ENCODE peak calls at places on chromosomes 11 and 22, in seven cellular contexts. Y, O, C, J, F, A and V are unnamed samples.

GRCh38 chr11:108019870-108020540 is 11.3 kb downstream of the CUL5 start:
- DNase-seq in O (no peak), A (peak), Y (peak), C (peak), F (no peak), J (peak), V (no peak)

GRCh38 chr11:64713031-64713780 is 9.8 kb downstream of the NRXN2 start:
- DNase-seq in F (no peak), O (peak), A (peak), J (peak), C (no peak), Y (peak), V (no peak)

GRCh38 chr22:20964799-20965103 is 2.3 kb upstream of the AIFM3 start:
- DNase-seq in A (no peak), C (no peak), J (no peak), F (no peak), O (no peak), Y (no peak), V (no peak)

GRCh38 chr22:30969532-30970355 is 679 bp downstream of the TUG1 start:
- DNase-seq in Y (peak), A (peak), C (peak), J (peak), O (peak), F (peak), V (peak)

GRCh38 chr22:49119551-49119952 is 708.1 kb downstream of the BRD1 start:
- DNase-seq in C (no peak), O (no peak), J (no peak), A (no peak), F (no peak), Y (no peak), V (no peak)

GRCh38 chr11:72726266-72727220 is 25.7 kb downstream of the ARAP1 start:
- DNase-seq in J (no peak), F (no peak), O (no peak), C (no peak), Y (no peak), A (peak), V (no peak)

GRCh38 chr11:67484847-67485311 is 2.1 kb downstream of the AIP start:
- DNase-seq in O (no peak), Y (no peak), F (peak), J (no peak), C (no peak), A (no peak), V (no peak)

GRCh38 chr11:128692750-128693578 is 908 bp upstream of the FLI1 start:
- DNase-seq in J (no peak), A (peak), Y (peak), F (peak), C (peak), O (no peak), V (peak)

GRCh38 chr11:27471067-27471587 is 1.5 kb downstream of the LGR4 start:
- DNase-seq in A (peak), Y (no peak), C (no peak), O (peak), F (no peak), J (no peak), V (no peak)

GRCh38 chr11:115659061-115659963 is 155.1 kb upstream of the CADM1 start:
- DNase-seq in J (peak), O (peak), Y (no peak), A (no peak), F (no peak), C (no peak), V (no peak)

GRCh38 chr22:50522208-50522805 is 3.1 kb downstream of the SCO2 start:
- DNase-seq in C (no peak), Y (no peak), J (no peak), F (no peak), O (no peak), A (no peak), V (no peak)

GRCh38 chr11:128553662-128554392 is 33.5 kb downstream of the ETS1 start:
- DNase-seq in A (no peak), F (peak), O (no peak), Y (peak), J (peak), C (no peak), V (peak)

GRCh38 chr11:119696378-119697157 is 32.4 kb downstream of the NECTIN1 start:
- DNase-seq in A (peak), C (no peak), F (no peak), Y (no peak), O (no peak), J (no peak), V (no peak)

GRCh38 chr11:66728760-66729385 is at the start of gene SPTBN2:
- DNase-seq in C (no peak), Y (no peak), J (no peak), O (no peak), A (no peak), F (peak), V (no peak)

GRCh38 chr11:76763573-76764348 is 19.4 kb upstream of the TSKU start:
- DNase-seq in J (peak), O (no peak), C (peak), Y (peak), F (no peak), A (peak), V (peak)

GRCh38 chr11:115297330-115297729 is 206.9 kb downstream of the CADM1 start:
- DNase-seq in J (no peak), F (no peak), O (no peak), C (no peak), A (no peak), Y (no peak), V (no peak)

GRCh38 chr11:56396047-56396446 is 16.4 kb upstream of the OR5AL1 start:
- DNase-seq in C (no peak), Y (no peak), A (peak), J (no peak), O (no peak), F (no peak), V (no peak)

GRCh38 chr11:128205796-128206195 is 381.6 kb downstream of the ETS1 start:
- DNase-seq in C (no peak), A (peak), F (no peak), O (no peak), Y (no peak), J (no peak), V (no peak)

GRCh38 chr11:2836335-2837095 is 49.1 kb downstream of the CDKN1C start:
- DNase-seq in Y (no peak), C (no peak), A (no peak), O (no peak), J (no peak), F (no peak), V (no peak)

GRCh38 chr22:29617922-29618629 is 14.6 kb downstream of the NF2 start:
- DNase-seq in C (no peak), O (no peak), A (peak), F (no peak), Y (peak), J (peak), V (peak)

GRCh38 chr11:7098235-7098832 is 9.5 kb downstream of the RBMXL2 start:
- DNase-seq in C (peak), J (peak), Y (peak), F (peak), O (peak), A (peak), V (peak)

GRCh38 chr11:19377855-19378254 is 137.1 kb upstream of the E2F8 start:
- DNase-seq in Y (no peak), C (no peak), J (no peak), A (no peak), F (no peak), O (no peak), V (no peak)

GRCh38 chr11:126335463-126335760 is 20.1 kb upstream of the ST3GAL4 start:
- DNase-seq in O (no peak), A (no peak), C (no peak), J (no peak), Y (no peak), F (no peak), V (no peak)

GRCh38 chr11:129248618-129249017 is 56.5 kb upstream of the ARHGAP32 start:
- DNase-seq in O (no peak), A (peak), C (peak), F (no peak), Y (peak), J (peak), V (peak)

GRCh38 chr11:2390871-2391662 is 9.5 kb upstream of the TSSC4 start:
- DNase-seq in Y (peak), C (peak), A (peak), F (peak), O (no peak), J (peak), V (peak)

GRCh38 chr11:57711414-57712255 is at the start of gene MED19:
- DNase-seq in Y (peak), F (peak), A (peak), O (peak), C (peak), J (peak), V (peak)

GRCh38 chr11:111167666-111168065 is 77.9 kb upstream of the POU2AF2 start:
- DNase-seq in F (no peak), O (no peak), C (no peak), J (no peak), A (peak), Y (no peak), V (no peak)

GRCh38 chr11:120235024-120235628 is 4.8 kb upstream of the POU2F3 start:
- DNase-seq in O (peak), A (peak), F (peak), Y (peak), J (peak), C (no peak), V (peak)

DNA sequence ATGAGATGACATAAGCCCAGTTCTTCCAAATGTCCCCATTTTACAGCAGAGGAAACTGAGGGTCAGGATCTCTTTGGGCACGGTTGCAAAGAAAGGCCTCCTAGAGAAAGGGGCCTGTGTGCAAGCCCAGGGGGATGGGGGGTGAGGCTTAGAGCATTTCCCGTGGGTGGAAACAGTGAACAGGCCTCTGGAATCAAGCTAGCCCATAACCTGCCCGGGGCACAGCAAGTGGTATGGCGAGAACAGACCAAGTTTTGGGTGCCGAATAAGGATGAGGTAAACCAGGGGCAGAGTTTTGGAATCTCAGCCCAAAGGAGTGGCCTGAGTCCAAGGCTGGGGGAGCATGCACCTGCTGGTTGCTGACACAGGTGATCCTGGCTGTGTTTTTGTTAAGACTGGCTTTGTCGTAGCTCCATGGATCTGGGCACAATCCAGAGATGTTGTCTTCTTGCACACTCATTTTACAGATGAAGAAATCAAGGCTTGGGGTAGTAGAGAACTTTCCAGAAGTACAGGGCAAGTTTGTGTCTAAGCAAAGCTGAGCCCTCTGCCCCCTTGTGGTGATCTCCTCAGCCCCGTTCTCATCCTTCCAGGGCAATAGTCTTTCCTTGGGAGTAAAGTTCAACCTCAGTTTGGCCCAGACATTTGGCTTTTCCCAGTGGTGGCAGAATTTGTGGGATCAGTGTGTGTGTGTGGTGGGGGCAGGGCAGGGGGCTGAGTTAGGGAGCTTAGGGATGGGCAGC is 53.5 kb upstream of the MYEOV start:
- DNase-seq in Y (peak), A (peak), J (peak), C (no peak), O (no peak), F (no peak), V (peak)
- TF ChIP-seq CTCF in Y (peak), A (peak), J (peak), C (peak), O (no peak), F (peak), V (peak)

DNA sequence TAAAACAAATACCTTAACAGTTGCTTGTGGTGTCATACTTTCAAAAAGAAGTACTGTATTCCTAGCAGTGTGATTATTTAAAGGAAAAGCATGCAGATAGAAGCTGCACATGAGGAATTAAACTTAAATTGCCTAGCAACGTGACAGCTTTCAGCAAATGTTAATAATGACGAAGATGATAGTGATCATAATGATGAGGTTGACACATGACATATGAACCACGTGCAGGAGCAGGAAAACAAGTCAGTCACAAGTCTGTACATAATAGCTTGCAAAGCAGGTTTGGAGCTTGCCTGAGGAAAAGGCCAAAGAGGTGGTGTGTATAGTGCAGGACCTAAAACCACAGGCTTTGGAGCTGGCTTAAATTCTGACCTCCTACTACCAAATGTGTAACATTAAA is 30.6 kb upstream of the PIK3C2A start:
- DNase-seq in A (peak), J (no peak), Y (no peak), O (no peak), F (no peak), C (no peak), V (no peak)
- TF ChIP-seq CTCF in A (no peak), J (no peak), Y (no peak), O (no peak), F (no peak), C (no peak), V (no peak)

DNA sequence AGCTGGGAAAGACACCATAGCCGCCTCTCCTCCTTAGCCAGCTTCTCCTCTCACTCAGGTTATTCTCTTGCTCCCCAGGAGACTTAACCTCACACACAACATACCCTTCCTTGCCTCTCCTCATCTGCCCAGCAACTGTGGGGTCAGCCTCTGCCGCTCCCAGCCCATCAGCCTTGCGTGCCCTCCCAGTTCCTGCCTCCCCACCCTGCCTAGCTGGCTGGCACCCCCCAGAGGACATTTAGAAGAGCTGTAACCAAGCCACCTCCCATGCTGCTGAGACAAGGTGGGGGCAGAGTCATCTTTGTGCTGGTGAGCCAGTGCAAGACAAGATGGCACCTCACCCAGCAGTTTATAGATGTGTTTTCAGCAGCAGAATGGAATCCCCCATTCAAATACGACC is 38.2 kb downstream of the TOM1 start:
- DNase-seq in C (no peak), A (no peak), J (no peak), F (no peak), O (no peak), Y (no peak), V (no peak)
- TF ChIP-seq CTCF in C (peak), A (no peak), J (no peak), F (peak), O (no peak), Y (no peak), V (peak)

GRCh38 chr22:44357296-44357961 is 44.7 kb upstream of the SHISAL1 start:
- DNase-seq in J (no peak), A (no peak), O (no peak), C (no peak), F (no peak), Y (no peak), V (no peak)
- TF ChIP-seq CTCF in J (peak), A (no peak), O (no peak), C (peak), F (peak), Y (peak), V (peak)

DNA sequence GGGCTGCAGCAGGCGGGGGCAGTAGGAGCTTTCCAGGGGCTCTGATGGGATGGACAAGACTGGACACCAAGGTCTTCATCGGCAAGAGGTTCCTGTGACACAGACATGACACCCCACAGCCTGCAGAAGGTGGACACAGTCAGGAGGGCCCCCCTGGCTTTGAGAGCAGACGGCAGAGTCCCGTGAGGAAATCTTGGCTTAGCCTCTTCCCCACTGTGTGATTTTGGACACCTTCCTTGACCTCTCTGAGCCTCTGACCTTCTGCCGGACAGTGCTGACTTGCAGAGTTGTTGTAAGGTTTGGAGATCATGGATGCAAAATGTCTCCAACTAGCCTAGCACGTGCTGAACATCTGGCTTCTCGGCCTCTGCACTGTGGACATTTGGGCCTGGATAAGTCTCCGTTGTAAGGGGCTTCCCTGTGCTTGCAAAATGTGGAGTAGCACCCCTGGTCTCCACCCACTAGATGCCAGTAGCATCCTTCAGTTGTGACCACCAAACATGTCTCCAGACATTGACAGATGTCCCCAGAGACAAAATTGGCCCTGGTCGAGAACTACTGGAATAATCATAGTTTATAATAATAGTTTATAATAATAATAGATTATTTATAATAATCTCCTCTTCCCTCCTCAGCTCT is 54.6 kb downstream of the MCM5 start:
- DNase-seq in J (no peak), F (no peak), Y (no peak), O (no peak), A (no peak), C (no peak), V (no peak)
- TF ChIP-seq CTCF in J (no peak), F (peak), Y (no peak), O (no peak), A (peak), C (no peak), V (no peak)

GRCh38 chr11:34068098-34068497 is 16.6 kb downstream of the CAPRIN1 start:
- DNase-seq in A (peak), Y (peak), J (peak), C (peak), O (no peak), F (no peak), V (no peak)

GRCh38 chr11:34063061-34063795 is 11.7 kb downstream of the CAPRIN1 start:
- DNase-seq in O (no peak), J (peak), F (no peak), A (no peak), C (no peak), Y (no peak), V (no peak)

GRCh38 chr11:34067383-34068065 is 16.0 kb downstream of the CAPRIN1 start:
- DNase-seq in O (no peak), A (no peak), Y (no peak), J (no peak), F (peak), C (no peak), V (no peak)

GRCh38 chr11:34064291-34064690 is 12.8 kb downstream of the CAPRIN1 start:
- DNase-seq in Y (no peak), C (no peak), O (no peak), J (no peak), F (no peak), A (no peak), V (no peak)

DNA sequence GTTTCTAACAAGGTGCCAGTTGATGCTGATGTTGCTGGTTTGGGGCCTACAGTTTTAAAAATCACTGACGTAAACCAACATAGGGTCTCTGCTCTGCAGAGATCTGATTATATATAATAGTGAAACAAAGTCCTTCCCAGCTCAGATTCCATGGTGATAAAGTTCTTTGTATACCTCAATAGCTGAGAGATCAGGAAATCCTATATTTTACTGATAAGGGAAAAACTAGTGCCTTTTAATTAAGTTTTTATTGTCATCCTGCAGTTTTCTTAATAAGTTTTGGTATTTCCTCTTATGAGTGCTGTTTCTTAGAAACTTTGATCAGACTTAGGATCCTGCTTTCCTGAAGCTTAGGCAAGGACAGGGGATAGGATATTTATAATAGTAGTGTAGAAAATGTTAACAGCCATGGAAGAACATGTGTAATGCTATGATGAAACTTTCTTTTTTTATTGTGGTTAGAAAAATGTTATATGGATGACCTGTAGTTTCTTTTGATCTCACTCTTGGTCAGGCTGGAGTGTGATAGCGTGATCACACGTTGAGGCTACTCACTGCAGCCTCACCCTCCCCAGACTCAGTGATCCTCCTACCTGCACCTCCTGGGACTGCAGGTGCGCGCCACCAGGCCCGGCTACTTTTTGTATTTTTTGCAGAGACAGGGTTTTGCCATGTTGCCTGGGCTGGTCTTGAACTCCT is 14.1 kb downstream of the CAPRIN1 start:
- DNase-seq in A (no peak), J (peak), C (no peak), F (no peak), Y (no peak), O (peak), V (peak)
- TF ChIP-seq CTCF in A (peak), J (peak), C (peak), F (no peak), Y (no peak), O (peak), V (peak)